ENCODE peak calls at places on chromosomes 16 and 17, in six cellular contexts. O is GM12878, N is HepG2, E is GM12891, M is H1, Y is K562. T is an unnamed sample.

GRCh38 chr16:28283798-28284577 is 8.3 kb upstream of the SBK1 start:
- DNase-seq in Y (no peak), M (no peak), O (no peak), E (no peak), N (no peak), T (no peak)

GRCh38 chr17:71287246-71287828 is 833.5 kb upstream of the SOX9 start:
- DNase-seq in O (no peak), E (no peak), N (no peak), Y (no peak), M (peak; percentile 46), T (no peak)

GRCh38 chr16:23401142-23401541 is 51.8 kb downstream of the COG7 start:
- DNase-seq in O (no peak), N (no peak), M (no peak), E (no peak), Y (no peak), T (no peak)

GRCh38 chr16:88804173-88804551 is 573 bp downstream of the CDT1 start:
- DNase-seq in N (no peak), E (no peak), Y (no peak), O (no peak), M (no peak), T (no peak)

GRCh38 chr16:12602811-12603698 is 200.6 kb downstream of the CPPED1 start:
- DNase-seq in O (no peak), N (no peak), Y (no peak), E (no peak), M (no peak), T (no peak)

GRCh38 chr16:71449020-71449419 is 7.2 kb upstream of the TLE7 start:
- DNase-seq in O (no peak), E (no peak), Y (no peak), M (no peak), N (no peak), T (no peak)

GRCh38 chr17:39195568-39196160 is 1.8 kb downstream of the CACNB1 start:
- DNase-seq in E (no peak), Y (no peak), O (no peak), N (no peak), M (no peak), T (no peak)

GRCh38 chr16:74973304-74973703 is 11.6 kb downstream of the WDR59 start:
- DNase-seq in N (no peak), Y (no peak), E (no peak), M (no peak), O (no peak), T (no peak)

GRCh38 chr16:56600398-56600999 is 7.9 kb upstream of the MT2A start:
- DNase-seq in M (no peak), E (no peak), N (peak; percentile 59), Y (peak; percentile 56), O (no peak), T (no peak)

GRCh38 chr17:21119247-21119944 is 7.4 kb upstream of the DHRS7B start:
- DNase-seq in Y (peak; percentile 57), N (peak; percentile 53), E (peak; percentile 53), O (no peak), M (peak; percentile 76), T (peak; percentile 47)
- TF ChIP-seq POLR2AphosphoS5 in Y (no peak), N (no peak), E (no peak), O (no peak), M (no peak), T (no peak)

DNA sequence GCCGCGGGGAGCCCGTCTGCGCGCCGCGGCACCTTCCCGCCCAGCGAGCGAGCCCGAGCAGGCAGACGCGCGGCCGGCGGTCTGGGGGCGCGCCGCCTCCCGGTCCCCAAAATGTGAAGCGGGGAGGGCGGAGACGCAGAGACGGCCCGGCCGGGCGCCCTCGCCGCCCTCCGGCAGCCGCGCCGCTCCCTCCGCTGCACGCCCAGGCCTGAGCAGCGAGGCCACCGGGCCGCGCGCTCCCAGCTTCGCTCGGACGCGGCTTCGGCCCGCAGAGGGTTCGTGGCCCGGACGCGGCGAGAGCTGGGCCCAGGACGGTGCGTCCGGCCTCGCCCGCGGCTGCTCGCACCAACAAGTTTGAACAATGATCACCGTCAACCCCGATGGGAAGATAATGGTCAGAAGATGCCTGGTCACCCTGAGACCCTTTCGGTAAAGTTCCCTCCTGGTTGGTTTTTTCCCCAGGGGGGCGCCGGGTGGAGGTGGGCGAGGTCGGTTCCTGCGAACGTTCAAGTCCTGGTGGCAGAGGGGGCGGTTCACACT is 535 bp downstream of the MGAT5B start:
- DNase-seq in N (no peak), Y (peak; percentile 72), M (peak; percentile 70), E (no peak), O (no peak), T (no peak)
- TF ChIP-seq TAF1 in N (no peak), Y (no peak), M (no peak), E (no peak), O (no peak), T (no peak)

DNA sequence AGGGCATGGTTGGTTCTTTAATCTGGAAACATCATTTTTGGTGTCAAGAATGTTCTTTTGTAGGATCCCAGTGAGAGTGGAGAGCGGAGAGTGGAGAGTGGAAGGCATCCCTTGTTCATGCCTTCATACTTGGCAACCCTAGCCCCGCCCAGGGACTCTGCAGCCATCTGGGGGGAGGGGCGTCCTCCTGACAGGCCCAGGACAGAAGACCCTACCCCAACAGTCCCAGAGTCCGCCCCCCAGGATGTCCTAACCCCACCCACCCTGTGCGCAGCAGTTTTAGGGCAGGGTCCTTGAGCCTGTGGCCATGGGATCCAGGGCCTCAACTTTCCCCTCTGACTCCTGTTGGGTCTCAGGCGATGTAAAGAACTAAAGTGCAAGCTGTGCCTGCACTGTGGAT is 4.5 kb downstream of the SLC26A11 start:
- DNase-seq in N (no peak), M (no peak), O (no peak), E (no peak), Y (no peak), T (no peak)
- TF ChIP-seq POLR2A in N (no peak), M (no peak), O (no peak), E (no peak), Y (no peak), T (no peak)

GRCh38 chr16:17555176-17555575 is 84.4 kb upstream of the XYLT1 start:
- DNase-seq in M (no peak), N (no peak), Y (no peak), E (no peak), O (no peak), T (no peak)
- TF ChIP-seq POLR2AphosphoS5 in M (no peak), N (no peak), Y (no peak), E (no peak), O (no peak), T (no peak)

GRCh38 chr17:32912218-32912897 is 15.6 kb upstream of the TMEM98 start:
- DNase-seq in N (peak; percentile 84), O (no peak), E (no peak), Y (peak; percentile 83), M (no peak), T (no peak)
- TF ChIP-seq TAF1 in N (peak; percentile 39), O (no peak), E (no peak), Y (peak; percentile 49), M (no peak), T (no peak)

DNA sequence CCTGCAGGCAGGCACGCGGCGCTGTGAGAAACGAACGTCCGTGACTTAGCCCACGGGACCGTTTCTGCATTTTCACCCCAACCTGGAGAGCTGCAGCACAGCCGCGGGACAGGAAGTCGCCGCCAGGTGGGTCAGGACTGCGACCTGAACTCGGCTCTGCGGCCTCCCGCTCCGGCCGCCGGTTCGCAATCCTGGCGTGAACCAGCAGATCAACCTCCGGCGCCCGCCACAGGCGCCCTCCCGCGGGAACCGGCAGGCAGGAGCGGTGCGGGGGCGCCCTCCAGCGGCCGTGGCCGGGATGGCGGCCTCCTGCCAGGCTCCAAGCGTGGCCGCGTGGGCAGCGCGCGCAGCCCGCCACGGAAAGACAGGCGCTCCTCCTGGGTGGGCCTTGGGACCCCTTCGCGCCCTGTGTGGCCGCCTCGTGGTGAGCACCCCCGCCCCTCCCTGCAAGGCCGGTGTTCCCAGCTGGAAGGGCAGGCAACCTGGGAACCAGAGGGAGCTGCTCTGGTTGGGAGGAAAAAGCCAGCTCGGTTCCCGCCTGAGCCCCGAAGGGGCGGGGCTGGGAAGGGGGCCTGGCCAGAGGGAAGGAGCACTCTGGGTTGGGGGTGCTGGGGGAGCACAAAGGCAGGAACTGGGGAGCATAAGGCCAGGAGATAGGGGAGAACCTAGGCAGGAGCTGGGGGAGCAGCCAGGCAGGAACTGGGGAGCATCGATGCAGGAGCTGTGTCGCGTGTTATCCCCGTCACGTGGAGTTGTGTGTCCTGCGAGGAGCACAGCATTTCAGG is 28.2 kb downstream of the ACTG1 start:
- DNase-seq in M (peak; percentile 93), O (peak; percentile 17), Y (peak; percentile 66), E (peak; percentile 93), N (peak; percentile 76), T (peak; percentile 93)
- TF ChIP-seq POLR2A in M (no peak), O (no peak), Y (peak; percentile 68), E (no peak), N (no peak), T (no peak)

DNA sequence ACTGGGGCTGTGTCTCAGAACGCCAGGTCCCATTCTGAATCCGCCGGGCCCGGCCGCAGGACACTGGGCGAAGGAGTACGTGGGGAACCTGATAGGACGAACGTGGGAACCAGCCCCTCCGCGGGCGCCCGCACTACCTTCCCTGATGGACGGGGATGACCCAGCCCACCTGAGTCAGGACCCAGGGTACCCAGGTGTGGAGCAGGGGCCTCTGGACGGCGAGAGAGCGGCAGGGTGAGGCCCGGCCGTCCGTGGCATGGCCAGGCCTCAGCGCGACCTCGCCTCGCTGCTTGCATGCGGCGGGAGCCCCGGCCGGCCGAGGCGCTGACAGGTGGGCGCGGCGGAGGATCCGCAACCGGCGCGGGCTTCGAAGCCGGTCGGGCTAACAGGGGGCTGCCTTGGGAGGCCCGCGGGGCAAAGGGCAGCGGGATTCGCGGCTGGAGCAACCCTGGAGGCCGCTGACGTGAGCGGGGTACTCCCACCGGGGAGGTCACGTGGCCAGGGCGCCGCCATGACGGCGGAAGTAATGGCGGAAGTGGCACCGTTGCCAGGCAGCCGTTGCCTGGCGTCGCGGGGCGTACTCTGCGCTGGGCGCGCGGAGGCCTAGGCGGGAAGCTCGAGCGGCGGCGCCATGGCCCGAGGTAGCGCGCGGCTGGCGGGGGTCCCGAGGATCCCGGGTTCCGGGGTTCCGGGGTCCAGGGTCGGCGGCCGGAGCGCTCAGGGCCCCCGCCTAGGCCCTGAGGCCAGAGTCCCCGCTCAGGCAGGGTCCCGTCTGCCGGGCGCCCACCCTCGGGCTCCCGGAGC is at the start of gene WDR90:
- DNase-seq in E (peak; percentile 100), O (peak; percentile 61), N (peak; percentile 91), M (peak; percentile 97), Y (no peak), T (peak; percentile 100)
- TF ChIP-seq POLR2AphosphoS5 in E (peak; percentile 28), O (peak; percentile 68), N (peak; percentile 20), M (peak; percentile 22), Y (no peak), T (peak; percentile 43)

GRCh38 chr17:64281962-64282752 is 19.1 kb upstream of the TEX2 start:
- DNase-seq in E (peak; percentile 47), M (peak; percentile 62), O (peak; percentile 17), Y (peak; percentile 80), N (peak; percentile 72), T (peak; percentile 36)
- TF ChIP-seq TAF1 in E (no peak), M (no peak), O (no peak), Y (no peak), N (no peak), T (no peak)

T was measured in GM12892.